ENCODE peak calls at places on chromosomes 2 and 18, in nine cellular contexts. D is A673, L is heart left ventricle, M is astrocyte of the cerebellum, F is HFF-Myc, H is mesothelial cell of epicardium, C is RWPE1, W is astrocyte of the spinal cord, S is K562. E is an unnamed sample.

GRCh38 chr2:121007490-121007853 is 271.8 kb downstream of the GLI2 start:
- DNase-seq in W (no peak), L (no peak), S (no peak), C (no peak), D (no peak), M (no peak), F (no peak), H (no peak), E (no peak)

GRCh38 chr2:175187378-175187777 is 5.9 kb upstream of the ATP5MC3 start:
- DNase-seq in M (no peak), D (peak; percentile 41), W (peak; percentile 17), S (no peak), H (no peak), L (no peak), F (no peak), C (no peak), E (peak; percentile 30)

GRCh38 chr2:139000087-139000486 is 219.9 kb upstream of the NXPH2 start:
- DNase-seq in S (no peak), M (no peak), W (no peak), C (no peak), F (no peak), L (no peak), D (peak; percentile 37), H (no peak), E (no peak)

GRCh38 chr18:58005885-58006523 is 38.0 kb upstream of the NEDD4L start:
- DNase-seq in W (peak; percentile 61), D (no peak), M (peak; percentile 20), H (no peak), F (peak; percentile 7), S (no peak), L (no peak), C (peak; percentile 12), E (no peak)

GRCh38 chr2:182506606-182507005 is 79.8 kb upstream of the PDE1A start:
- DNase-seq in L (peak; percentile 27), C (no peak), F (no peak), H (no peak), M (no peak), D (peak; percentile 11), W (peak; percentile 43), S (no peak), E (no peak)

GRCh38 chr2:26968001-26968400 is 2.4 kb upstream of the MAPRE3 start:
- DNase-seq in H (no peak), W (peak; percentile 5), C (no peak), F (no peak), D (no peak), M (no peak), S (no peak), L (no peak), E (no peak)

GRCh38 chr2:112942654-112943002 is 31.7 kb downstream of the IL37 start:
- DNase-seq in C (peak; percentile 36), M (no peak), F (no peak), H (no peak), D (no peak), S (no peak), L (no peak), W (peak; percentile 19), E (no peak)

GRCh38 chr2:26848336-26849055 is 564 bp downstream of the DPYSL5 start:
- DNase-seq in H (no peak), S (peak; percentile 27), L (no peak), W (no peak), F (no peak), C (peak; percentile 20), M (no peak), D (peak; percentile 58), E (peak; percentile 16)

GRCh38 chr2:60735496-60736250 is 20.4 kb upstream of the PAPOLG start:
- DNase-seq in F (no peak), D (peak; percentile 23), M (no peak), W (no peak), H (peak; percentile 26), S (no peak), L (no peak), C (peak; percentile 20), E (peak; percentile 65)

GRCh38 chr2:84459944-84460429 is 907 bp upstream of the SUCLG1 start:
- DNase-seq in H (no peak), W (no peak), F (no peak), C (peak; percentile 11), D (no peak), S (no peak), L (no peak), M (no peak), E (no peak)

GRCh38 chr2:63340443-63340842 is 247.8 kb downstream of the WDPCP start:
- DNase-seq in S (no peak), W (no peak), D (no peak), M (no peak), H (no peak), C (no peak), L (no peak), F (no peak), E (no peak)
- TF ChIP-seq CTCF in S (no peak), W (no peak), D (no peak), M (no peak), H (no peak), C (no peak), L (no peak), F (no peak), E (no peak)

GRCh38 chr18:76442413-76443171 is 52.5 kb downstream of the ZNF516 start:
- DNase-seq in F (no peak), M (no peak), W (no peak), H (no peak), C (no peak), L (no peak), D (no peak), S (no peak), E (no peak)

GRCh38 chr18:76444436-76445105 is 50.5 kb downstream of the ZNF516 start:
- DNase-seq in L (no peak), H (no peak), D (no peak), M (no peak), C (no peak), F (no peak), W (no peak), S (no peak), E (no peak)

GRCh38 chr18:76443519-76444435 is 51.3 kb downstream of the ZNF516 start:
- DNase-seq in C (no peak), L (no peak), M (no peak), F (no peak), D (no peak), S (no peak), W (no peak), H (no peak), E (no peak)

GRCh38 chr18:76441002-76441667 is 53.9 kb downstream of the ZNF516 start:
- DNase-seq in L (no peak), F (no peak), S (no peak), H (no peak), C (no peak), W (no peak), D (no peak), M (no peak), E (no peak)

DNA sequence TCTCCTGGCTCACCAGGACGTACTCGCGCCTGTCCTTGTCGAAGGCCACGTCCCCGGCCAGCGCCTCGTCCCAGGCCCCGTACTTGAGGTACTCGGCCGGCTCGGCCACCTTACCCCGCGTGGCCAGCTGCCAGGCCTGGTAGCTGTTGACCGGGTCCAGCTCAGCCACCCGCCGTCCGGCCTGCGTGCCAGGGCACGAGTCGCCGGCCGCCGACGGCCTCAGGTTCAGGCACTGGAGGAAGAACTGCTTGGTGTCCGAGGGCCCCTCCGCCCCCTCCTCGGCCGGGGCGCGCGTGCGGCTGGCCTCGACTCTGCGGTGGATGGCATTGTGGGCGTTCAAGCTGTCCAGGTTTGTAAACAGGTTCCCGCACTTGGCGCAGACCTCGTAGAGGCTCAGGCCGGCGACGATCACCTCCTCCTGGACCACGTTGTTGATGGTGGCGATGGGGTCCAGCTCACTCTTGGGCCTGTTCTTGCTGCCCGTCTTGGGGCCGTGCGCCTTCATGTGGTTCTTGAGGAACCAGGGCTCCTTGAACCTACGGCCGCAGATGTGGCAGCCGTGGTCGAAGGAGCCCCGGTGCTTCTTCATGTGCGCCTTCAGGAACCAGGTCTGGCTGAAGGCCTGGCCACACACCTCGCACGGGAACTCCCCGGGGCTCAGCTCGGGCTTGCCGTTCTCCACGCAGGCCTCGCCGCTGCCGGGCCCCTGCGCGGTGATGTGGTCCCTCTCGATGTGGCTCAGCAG is 53.2 kb downstream of the ZNF516 start:
- DNase-seq in C (no peak), W (no peak), M (no peak), D (no peak), H (no peak), F (no peak), S (no peak), L (no peak), E (no peak)
- TF ChIP-seq CTCF in C (no peak), W (no peak), M (no peak), D (no peak), H (no peak), F (no peak), S (no peak), L (no peak), E (no peak)

GRCh38 chr18:23667114-23667513 is 4.4 kb upstream of the ANKRD29 start:
- DNase-seq in W (no peak), D (no peak), H (no peak), F (no peak), L (no peak), S (no peak), M (no peak), C (no peak), E (no peak)
- TF ChIP-seq CTCF in W (no peak), D (no peak), H (no peak), F (no peak), L (no peak), S (no peak), M (no peak), C (no peak), E (no peak)

DNA sequence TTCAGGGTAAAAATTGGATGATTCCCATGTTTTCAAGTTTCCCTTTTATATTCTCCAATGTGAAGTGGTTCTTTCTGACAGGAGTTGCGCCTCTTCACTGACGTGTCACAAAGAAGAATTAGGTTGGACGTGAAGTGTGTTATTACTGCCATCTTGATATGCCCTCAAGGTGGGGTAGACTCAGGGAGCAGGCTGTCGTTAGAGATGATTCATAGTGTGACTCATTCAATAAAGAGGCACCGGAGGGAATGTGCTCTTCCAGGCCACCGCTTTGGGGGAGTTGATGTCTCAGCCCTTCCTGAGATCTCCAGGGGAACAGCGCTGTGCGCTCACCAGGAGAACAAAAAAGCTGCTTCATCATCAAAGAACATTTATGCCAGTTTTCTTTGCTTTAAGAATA is 3.6 kb upstream of the DGKD start:
- DNase-seq in F (peak; percentile 74), W (peak; percentile 87), L (no peak), H (no peak), C (peak; percentile 98), M (peak; percentile 62), S (peak; percentile 77), D (peak; percentile 93), E (peak; percentile 44)
- TF ChIP-seq CTCF in F (no peak), W (no peak), L (no peak), H (no peak), C (no peak), M (peak; percentile 16), S (no peak), D (no peak), E (peak; percentile 20)

DNA sequence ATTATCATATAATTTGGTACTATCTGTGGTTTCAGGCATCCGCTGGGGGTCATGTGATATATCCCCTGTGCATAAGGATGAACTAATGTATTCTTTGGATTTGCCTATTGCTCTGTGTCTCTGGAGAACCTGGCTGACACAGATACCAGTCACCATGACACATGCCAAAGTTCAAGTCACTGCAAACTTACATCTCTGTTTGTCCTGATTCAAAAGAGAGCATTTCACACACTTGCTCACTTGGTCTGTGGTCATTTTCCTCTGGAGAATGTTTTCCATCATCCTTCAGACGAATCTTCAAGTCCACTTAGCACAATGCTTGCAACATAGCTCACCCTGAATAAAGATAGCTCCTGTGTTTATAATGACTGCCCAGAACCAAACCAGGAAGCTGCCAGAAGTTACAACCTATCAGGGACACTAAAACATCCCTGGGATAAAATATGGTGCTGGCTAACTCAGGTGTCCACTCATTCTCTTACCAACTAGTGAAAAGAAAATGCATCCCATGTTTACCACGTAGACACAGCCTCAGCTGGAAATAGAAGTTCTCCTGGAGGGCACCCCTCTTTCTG is 18.1 kb downstream of the SULT1C3 start:
- DNase-seq in L (no peak), D (no peak), F (no peak), M (no peak), C (no peak), W (no peak), H (no peak), S (no peak), E (no peak)
- TF ChIP-seq CTCF in L (no peak), D (no peak), F (no peak), M (no peak), C (no peak), W (no peak), H (no peak), S (no peak), E (no peak)

E was measured in activated CD8-positive, alpha-beta T cell treated with anti-CD3 and anti-CD28 coated beads for 36 hours.